ENCODE peak calls at places on chromosomes 2 and 18, in six cellular contexts. N is lung, M is GM23338, O is MM.1S, B is OCI-LY7, G is fibroblast of lung. K is an unnamed sample. For H3K36me3, the result is how much of the 10 kb centered on the place peaks cover.

GRCh38 chr2:1488851-1489250 is 75.6 kb downstream of the TPO start:
- DNase-seq in N (peak), M (no peak), O (no peak), B (no peak), G (no peak), K (no peak)

GRCh38 chr2:219521066-219521880 is 7.0 kb downstream of the ASIC4 start:
- DNase-seq in N (no peak), M (peak), O (no peak), B (no peak), G (peak), K (peak)

GRCh38 chr2:53593891-53594585 is 173.6 kb upstream of the CHAC2 start:
- DNase-seq in N (no peak), M (no peak), O (no peak), B (no peak), G (peak), K (no peak)

GRCh38 chr2:136373035-136373434 is 255.1 kb upstream of the CXCR4 start:
- DNase-seq in N (no peak), M (no peak), O (no peak), B (no peak), G (no peak), K (no peak)

GRCh38 chr2:189851174-189851826 is 67.0 kb downstream of the PMS1 start:
- DNase-seq in N (no peak), M (peak), O (no peak), B (no peak), G (no peak), K (no peak)

GRCh38 chr18:58231930-58232329 is 187.9 kb downstream of the NEDD4L start:
- DNase-seq in N (no peak), M (no peak), O (no peak), B (no peak), G (no peak), K (no peak)

GRCh38 chr2:69830045-69830905 is 815 bp downstream of the GMCL1 start:
- DNase-seq in N (peak), M (peak), O (peak), B (peak), G (peak), K (peak)

GRCh38 chr2:148237911-148238310 is 217.0 kb downstream of the MBD5 start:
- DNase-seq in N (no peak), M (no peak), O (no peak), B (no peak), G (no peak), K (no peak)

GRCh38 chr2:128040166-128040771 is 12.4 kb upstream of the SAP130 start:
- DNase-seq in N (no peak), M (no peak), O (no peak), B (no peak), G (no peak), K (no peak)

GRCh38 chr2:108267117-108267516 is 21.6 kb upstream of the SULT1C2 start:
- DNase-seq in N (no peak), M (no peak), O (no peak), B (no peak), G (peak), K (no peak)

GRCh38 chr2:159684796-159685195 is 27.5 kb upstream of the MARCHF7 start:
- DNase-seq in N (no peak), M (no peak), O (no peak), B (no peak), G (peak), K (no peak)

GRCh38 chr18:474416-474815 is 26.1 kb downstream of the COLEC12 start:
- DNase-seq in N (no peak), M (peak), O (no peak), B (no peak), G (no peak), K (no peak)

GRCh38 chr2:102140367-102140766 is 2.2 kb upstream of the IL1R1 start:
- DNase-seq in N (no peak), M (no peak), O (no peak), B (no peak), G (peak), K (no peak)

GRCh38 chr2:181985632-181986205 is at the start of gene PPP1R1C:
- DNase-seq in N (no peak), M (no peak), O (no peak), B (no peak), G (no peak), K (no peak)

GRCh38 chr2:161343235-161343634 is 35.0 kb downstream of the PSMD14 start:
- DNase-seq in N (no peak), M (no peak), O (no peak), B (no peak), G (no peak), K (no peak)

GRCh38 chr2:100427627-100428258 is 10.3 kb upstream of the CHST10 start:
- DNase-seq in N (peak), M (peak), O (no peak), B (peak), G (peak), K (peak)

GRCh38 chr18:21997207-21998143 is 171.9 kb upstream of the GATA6 start:
- DNase-seq in N (no peak), M (peak), O (peak), B (peak), G (peak), K (no peak)

GRCh38 chr2:101899871-101900270 is 91.9 kb upstream of the IL1R2 start:
- DNase-seq in N (no peak), M (no peak), O (no peak), B (no peak), G (no peak), K (no peak)

GRCh38 chr2:201798252-201798918 is 8.0 kb upstream of the CDK15 start:
- DNase-seq in N (no peak), M (no peak), O (no peak), B (no peak), G (peak), K (no peak)

GRCh38 chr2:64400733-64401500 is 53.0 kb upstream of the LGALSL start:
- DNase-seq in N (no peak), M (no peak), O (no peak), B (no peak), G (no peak), K (no peak)

GRCh38 chr2:179272406-179273192 is 8.0 kb upstream of the SESTD1 start:
- DNase-seq in N (no peak), M (no peak), O (no peak), B (no peak), G (peak), K (peak)

GRCh38 chr2:234463626-234464290 is 33.1 kb downstream of the ARL4C start:
- DNase-seq in N (peak), M (no peak), O (no peak), B (no peak), G (peak), K (no peak)

GRCh38 chr2:160427629-160428424 is 65.8 kb downstream of the RBMS1 start:
- DNase-seq in N (no peak), M (no peak), O (peak), B (peak), G (peak), K (no peak)

DNA sequence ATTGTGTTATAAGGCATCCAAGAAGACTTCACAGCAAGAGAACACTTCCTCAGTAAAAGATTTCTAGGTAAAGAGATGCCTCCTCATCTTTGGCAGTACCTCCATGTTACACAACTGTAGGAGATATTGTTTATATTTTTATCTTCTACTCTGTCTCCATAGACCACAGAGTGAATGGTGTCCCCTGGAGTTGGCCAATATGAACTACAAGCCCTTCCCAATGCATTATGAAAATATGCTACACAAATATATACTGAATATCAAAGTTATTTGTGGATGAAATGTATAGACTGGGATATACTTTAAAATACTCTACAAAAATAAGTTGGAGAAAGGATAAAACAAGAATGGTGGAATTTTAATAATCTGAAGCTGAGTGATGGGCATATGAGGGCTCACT is 46.7 kb downstream of the MBOAT2 start:
- DNase-seq in N (no peak), M (no peak), O (no peak), B (no peak), G (no peak), K (no peak)
- H3K27ac ChIP-seq in N (no peak), M (no peak), O (no peak), B (no peak), G (no peak), K (no peak)

DNA sequence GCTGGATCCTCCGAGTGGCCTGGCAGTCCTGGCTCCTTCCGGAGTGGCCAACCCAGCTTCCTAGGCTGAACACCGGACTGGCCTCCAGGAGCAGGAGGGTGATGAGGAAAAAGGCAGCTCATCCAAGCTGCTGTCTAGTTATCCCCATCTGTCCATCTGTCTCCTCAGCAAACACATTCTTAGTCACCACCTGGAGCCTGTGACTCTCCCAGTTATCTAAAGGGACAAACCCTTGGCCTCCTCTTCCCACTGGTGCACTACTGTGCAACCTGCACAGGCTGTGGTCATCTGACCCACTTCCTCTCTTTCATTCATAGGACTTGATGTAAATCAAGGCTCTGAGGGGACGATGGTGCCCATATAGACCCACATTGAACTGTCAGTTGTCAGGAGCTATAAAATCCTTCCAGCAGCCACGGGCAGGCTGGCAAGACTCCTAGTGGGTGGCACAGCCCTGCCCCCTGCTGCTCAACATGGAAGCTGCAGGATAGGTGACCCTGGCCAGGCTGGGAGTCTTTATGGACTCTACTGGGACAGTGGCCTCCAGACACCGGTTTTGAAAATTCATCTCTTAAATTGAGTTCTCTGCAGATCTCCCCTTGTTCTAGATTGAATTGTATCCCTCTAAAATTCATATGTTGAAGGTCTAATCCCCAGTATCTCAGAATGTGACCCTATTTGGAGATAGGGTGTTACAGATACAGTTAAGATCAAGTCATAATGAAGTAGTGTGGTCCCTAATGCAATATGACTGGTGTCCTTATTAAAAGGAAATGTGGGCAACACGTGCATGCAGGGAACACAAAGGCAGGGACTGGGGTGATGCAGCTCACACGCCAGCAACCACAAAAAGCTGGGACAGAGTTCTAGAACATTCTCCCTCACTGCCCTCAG is 29.3 kb upstream of the DUSP2 start:
- DNase-seq in N (peak), M (peak), O (peak), B (peak), G (peak), K (peak)
- H3K36me3 ChIP-seq in N (under half), M (under half), O (under half), B (under half), G (under half), K (under half)

DNA sequence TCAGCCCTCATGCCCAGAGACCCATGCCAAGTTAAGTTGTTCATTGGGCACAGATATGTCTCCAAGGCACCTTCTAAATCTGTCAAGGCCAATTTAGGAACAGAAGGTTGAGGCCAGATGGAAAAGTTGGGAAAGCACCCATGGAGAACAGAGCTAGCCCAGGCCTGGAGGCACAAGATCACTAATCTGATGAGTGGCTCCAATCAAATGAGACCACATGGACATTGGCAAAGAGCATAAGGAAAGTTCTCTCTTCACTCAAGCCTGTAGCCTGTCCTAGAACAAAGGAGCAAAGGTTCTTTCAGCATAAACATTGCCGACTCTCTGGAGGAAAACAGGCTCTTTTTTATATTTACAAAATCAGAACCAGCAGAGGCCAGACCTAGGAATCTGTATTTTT is 154.8 kb downstream of the RNF152 start:
- DNase-seq in N (no peak), M (no peak), O (no peak), B (no peak), G (peak), K (peak)
- H3K27ac ChIP-seq in N (peak), M (no peak), O (no peak), B (no peak), G (no peak), K (peak)

GRCh38 chr18:10559566-10560456 is 34.0 kb downstream of the NAPG start:
- DNase-seq in N (no peak), M (no peak), O (no peak), B (peak), G (no peak), K (no peak)

GRCh38 chr18:10558243-10558966 is 32.6 kb downstream of the NAPG start:
- DNase-seq in N (peak), M (no peak), O (no peak), B (no peak), G (no peak), K (no peak)

GRCh38 chr18:10558967-10559298 is 33.1 kb downstream of the NAPG start:
- DNase-seq in N (no peak), M (no peak), O (no peak), B (no peak), G (no peak), K (no peak)

GRCh38 chr18:10560457-10561045 is 34.7 kb downstream of the NAPG start:
- DNase-seq in N (peak), M (peak), O (peak), B (peak), G (peak), K (peak)

DNA sequence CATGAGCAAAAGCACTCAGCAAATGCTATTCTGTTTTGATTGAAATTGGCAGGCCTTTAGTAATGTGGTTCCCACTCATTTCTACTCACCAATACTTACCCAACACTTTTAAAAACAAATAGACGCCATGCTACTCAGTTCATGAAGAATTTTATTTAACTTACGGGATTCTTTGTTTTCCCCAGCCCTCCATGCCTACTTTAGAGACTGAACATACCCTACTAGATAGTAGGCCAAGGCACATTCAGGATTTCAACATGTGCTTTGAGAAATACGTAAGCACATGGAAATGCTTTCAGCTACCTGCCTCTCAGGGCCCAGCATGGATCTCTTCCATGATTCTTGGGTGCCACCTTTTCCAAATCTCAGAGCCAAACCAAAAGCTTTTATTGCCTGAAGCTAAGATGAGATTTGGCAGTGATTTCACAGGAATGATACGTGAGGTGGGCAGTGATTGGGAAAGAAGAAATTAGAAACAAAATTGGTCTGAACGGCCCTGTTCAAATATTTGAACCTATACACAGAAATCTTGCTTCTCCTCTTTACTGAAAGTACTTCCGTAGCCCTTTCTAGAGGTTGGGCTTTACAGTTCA is 31.4 kb downstream of the NAPG start:
- DNase-seq in N (peak), M (no peak), O (no peak), B (no peak), G (no peak), K (no peak)
- H3K36me3 ChIP-seq in N (under half), M (under half), O (under half), B (half or more), G (under half), K (under half)

GRCh38 chr2:218138047-218138446 is 12.2 kb downstream of the CXCR2 start:
- DNase-seq in N (no peak), M (peak), O (no peak), B (no peak), G (no peak), K (no peak)

GRCh38 chr2:218137514-218137913 is 11.7 kb downstream of the CXCR2 start:
- DNase-seq in N (no peak), M (no peak), O (no peak), B (no peak), G (no peak), K (no peak)
- H3K27ac ChIP-seq in N (no peak), M (no peak), O (no peak), B (no peak), G (no peak), K (no peak)

K was measured in testis.